ENCODE peak calls at places on chromosomes 3 and 15, in seven cellular contexts. V, R, K, X, Z, O and G are unnamed samples.

GRCh38 chr3:45793482-45794176 is 2.7 kb downstream of the SLC6A20 start:
- DNase-seq in V (peak), R (no peak), K (no peak), X (peak), Z (no peak), O (no peak), G (no peak)

GRCh38 chr3:125622381-125622788 is 27.1 kb upstream of the OSBPL11 start:
- DNase-seq in V (no peak), R (no peak), K (no peak), X (no peak), Z (no peak), O (peak), G (no peak)

GRCh38 chr15:85878866-85879265 is 84.1 kb upstream of the KLHL25 start:
- DNase-seq in V (no peak), R (no peak), K (no peak), X (no peak), Z (no peak), O (no peak), G (no peak)

GRCh38 chr3:193869221-193870201 is 266.4 kb upstream of the HES1 start:
- DNase-seq in V (peak), R (no peak), K (peak), X (no peak), Z (no peak), O (no peak), G (no peak)

GRCh38 chr3:10816019-10816862 is at the start of gene SLC6A11:
- DNase-seq in V (no peak), R (no peak), K (peak), X (peak), Z (no peak), O (peak), G (no peak)

GRCh38 chr3:69204315-69204957 is 82.0 kb upstream of the LMOD3 start:
- DNase-seq in V (no peak), R (no peak), K (no peak), X (no peak), Z (no peak), O (no peak), G (no peak)

GRCh38 chr3:33884204-33884561 is 85.8 kb downstream of the PDCD6IP start:
- DNase-seq in V (no peak), R (no peak), K (peak), X (no peak), Z (no peak), O (no peak), G (peak)

GRCh38 chr3:141000027-141000663 is 51.0 kb upstream of the SPSB4 start:
- DNase-seq in V (no peak), R (no peak), K (peak), X (no peak), Z (no peak), O (peak), G (no peak)

GRCh38 chr3:60365360-60365759 is 885.9 kb downstream of the FHIT start:
- DNase-seq in V (no peak), R (no peak), K (no peak), X (no peak), Z (no peak), O (no peak), G (no peak)

GRCh38 chr3:170128977-170129431 is 52.5 kb downstream of the PHC3 start:
- DNase-seq in V (no peak), R (no peak), K (no peak), X (no peak), Z (no peak), O (no peak), G (no peak)

GRCh38 chr15:98785408-98785795 is 137.1 kb downstream of the IGF1R start:
- DNase-seq in V (no peak), R (no peak), K (no peak), X (no peak), Z (no peak), O (no peak), G (no peak)

GRCh38 chr3:191959876-191960418 is 499.0 kb downstream of the PYDC2 start:
- DNase-seq in V (no peak), R (no peak), K (peak), X (no peak), Z (no peak), O (no peak), G (no peak)

GRCh38 chr3:50714953-50715352 is 40.2 kb downstream of the DOCK3 start:
- DNase-seq in V (no peak), R (no peak), K (no peak), X (no peak), Z (no peak), O (no peak), G (no peak)

GRCh38 chr15:27454281-27455060 is 483.5 kb downstream of the GABRG3 start:
- DNase-seq in V (no peak), R (no peak), K (no peak), X (no peak), Z (no peak), O (no peak), G (no peak)

GRCh38 chr3:43104039-43104438 is 1.8 kb downstream of the POMGNT2 start:
- DNase-seq in V (no peak), R (no peak), K (no peak), X (no peak), Z (no peak), O (no peak), G (no peak)

GRCh38 chr3:193933451-193933850 is 202.5 kb upstream of the HES1 start:
- DNase-seq in V (no peak), R (no peak), K (no peak), X (no peak), Z (no peak), O (no peak), G (no peak)

GRCh38 chr3:195060531-195061385 is 210.2 kb downstream of the XXYLT1 start:
- DNase-seq in V (no peak), R (no peak), K (no peak), X (no peak), Z (no peak), O (no peak), G (no peak)

GRCh38 chr3:129278970-129279906 is 568 bp downstream of the HMCES start:
- DNase-seq in V (peak), R (no peak), K (peak), X (no peak), Z (peak), O (no peak), G (no peak)

GRCh38 chr3:56624725-56625124 is 58.3 kb downstream of the TASOR start:
- DNase-seq in V (no peak), R (no peak), K (no peak), X (no peak), Z (no peak), O (no peak), G (no peak)

GRCh38 chr15:76346666-76347506 is 10.3 kb downstream of the ISL2 start:
- DNase-seq in V (no peak), R (no peak), K (peak), X (peak), Z (no peak), O (no peak), G (no peak)

GRCh38 chr15:58562135-58562534 is 130.3 kb downstream of the LIPC start:
- DNase-seq in V (no peak), R (no peak), K (no peak), X (no peak), Z (no peak), O (no peak), G (no peak)

GRCh38 chr3:162170581-162170980 is 674.0 kb downstream of the OTOL1 start:
- DNase-seq in V (no peak), R (no peak), K (no peak), X (no peak), Z (no peak), O (no peak), G (no peak)

GRCh38 chr3:52248816-52249547 is 3.4 kb downstream of the PPM1M start:
- DNase-seq in V (no peak), R (no peak), K (no peak), X (no peak), Z (no peak), O (no peak), G (no peak)

GRCh38 chr3:27943106-27943505 is 221.0 kb upstream of the EOMES start:
- DNase-seq in V (no peak), R (no peak), K (peak), X (no peak), Z (no peak), O (no peak), G (no peak)

GRCh38 chr3:194906229-194906629 is 220.5 kb downstream of the FAM43A start:
- DNase-seq in V (peak), R (no peak), K (no peak), X (no peak), Z (no peak), O (no peak), G (no peak)

GRCh38 chr3:39313289-39313688 is 16.2 kb upstream of the CCR8 start:
- DNase-seq in V (no peak), R (no peak), K (no peak), X (no peak), Z (no peak), O (no peak), G (no peak)

GRCh38 chr3:178719036-178719635 is 182.9 kb downstream of the KCNMB2 start:
- DNase-seq in V (no peak), R (no peak), K (no peak), X (no peak), Z (no peak), O (no peak), G (peak)

GRCh38 chr3:185656321-185656840 is 70.3 kb downstream of the SENP2 start:
- DNase-seq in V (no peak), R (no peak), K (no peak), X (no peak), Z (peak), O (no peak), G (no peak)

GRCh38 chr3:15964605-15965061 is 166.9 kb upstream of the ANKRD28 start:
- DNase-seq in V (no peak), R (no peak), K (peak), X (no peak), Z (no peak), O (no peak), G (no peak)

GRCh38 chr3:145898487-145898886 is 262.5 kb downstream of the PLOD2 start:
- DNase-seq in V (no peak), R (no peak), K (peak), X (no peak), Z (no peak), O (no peak), G (no peak)

GRCh38 chr3:150006774-150007173 is 36.1 kb upstream of the PFN2 start:
- DNase-seq in V (no peak), R (no peak), K (no peak), X (no peak), Z (no peak), O (no peak), G (no peak)

GRCh38 chr3:150000631-150001030 is 29.9 kb upstream of the PFN2 start:
- DNase-seq in V (no peak), R (no peak), K (no peak), X (no peak), Z (no peak), O (no peak), G (no peak)

GRCh38 chr3:150005243-150006102 is 34.8 kb upstream of the PFN2 start:
- DNase-seq in V (no peak), R (no peak), K (no peak), X (no peak), Z (no peak), O (no peak), G (no peak)
- TF ChIP-seq POLR2AphosphoS5 in V (no peak), R (no peak), K (no peak), X (no peak), Z (no peak), O (no peak), G (no peak)

GRCh38 chr3:167909443-167910287 is 174.1 kb downstream of the SERPINI1 start:
- DNase-seq in V (no peak), R (no peak), K (no peak), X (no peak), Z (no peak), O (no peak), G (no peak)
- TF ChIP-seq POLR2AphosphoS5 in V (no peak), R (no peak), K (no peak), X (no peak), Z (no peak), O (no peak), G (no peak)

GRCh38 chr3:59320080-59320479 is 270.3 kb upstream of the CFAP20DC start:
- DNase-seq in V (no peak), R (no peak), K (no peak), X (no peak), Z (no peak), O (no peak), G (no peak)

GRCh38 chr3:59318881-59319280 is 269.1 kb upstream of the CFAP20DC start:
- DNase-seq in V (no peak), R (no peak), K (no peak), X (no peak), Z (no peak), O (no peak), G (no peak)

GRCh38 chr3:59326246-59327024 is 276.6 kb upstream of the CFAP20DC start:
- DNase-seq in V (no peak), R (no peak), K (peak), X (no peak), Z (no peak), O (no peak), G (no peak)

GRCh38 chr3:59317386-59317785 is 267.6 kb upstream of the CFAP20DC start:
- DNase-seq in V (no peak), R (no peak), K (no peak), X (no peak), Z (no peak), O (no peak), G (no peak)

DNA sequence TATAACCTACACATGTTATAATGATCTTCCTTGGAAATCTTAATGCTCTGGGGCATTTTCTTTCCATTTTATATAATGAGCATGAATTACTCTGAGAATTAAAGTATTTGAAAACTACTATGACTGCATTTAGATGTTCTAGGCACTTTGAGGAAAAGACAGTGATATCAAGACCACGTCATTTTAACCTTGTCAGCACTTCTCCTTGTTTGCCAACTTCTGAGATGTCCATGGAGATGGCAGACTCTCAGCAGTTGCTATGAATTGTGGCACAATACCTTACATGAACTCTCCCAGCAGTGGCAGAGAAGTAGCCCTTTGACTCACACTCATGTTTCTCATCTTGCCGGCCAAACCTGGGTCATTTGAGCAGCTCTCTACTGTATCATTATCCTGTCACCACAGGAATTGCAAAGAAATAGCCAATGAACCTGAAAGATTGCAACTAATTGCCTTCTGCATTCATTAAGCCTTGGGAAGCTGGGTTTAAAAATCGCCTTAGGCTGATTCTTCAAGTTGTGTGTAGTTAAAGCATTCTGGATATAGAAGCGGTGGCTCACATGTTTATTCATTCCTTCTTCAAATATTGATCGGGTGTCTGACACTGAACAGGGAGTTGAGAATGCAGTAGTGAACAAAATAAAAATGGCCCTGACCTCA is 272.2 kb upstream of the CFAP20DC start:
- DNase-seq in V (no peak), R (no peak), K (no peak), X (no peak), Z (no peak), O (no peak), G (no peak)
- TF ChIP-seq POLR2AphosphoS5 in V (no peak), R (no peak), K (no peak), X (no peak), Z (no peak), O (no peak), G (no peak)

DNA sequence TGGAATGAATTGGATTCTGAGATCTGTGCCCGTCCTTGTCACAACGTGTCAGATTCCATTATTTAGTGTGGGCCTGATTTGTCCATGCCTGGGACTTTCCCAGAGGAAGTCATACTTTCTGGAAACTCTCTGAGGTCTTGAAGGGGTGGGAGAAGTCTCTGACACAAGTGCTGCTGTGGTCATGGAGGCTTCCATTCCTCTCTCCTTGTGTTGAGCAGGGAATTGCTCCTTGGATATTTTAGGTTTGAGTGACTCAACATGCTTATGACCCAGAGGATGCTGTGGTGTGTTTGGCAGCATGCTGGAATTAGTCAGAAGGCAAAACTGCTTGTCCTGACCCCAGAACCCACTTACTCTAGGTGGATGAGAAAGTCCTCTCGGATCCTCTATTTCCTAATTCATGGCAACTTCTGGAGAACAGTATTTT is 132.1 kb downstream of the LPP start:
- DNase-seq in V (no peak), R (no peak), K (no peak), X (peak), Z (peak), O (no peak), G (no peak)
- TF ChIP-seq POLR2AphosphoS5 in V (peak), R (no peak), K (no peak), X (peak), Z (no peak), O (peak), G (no peak)

DNA sequence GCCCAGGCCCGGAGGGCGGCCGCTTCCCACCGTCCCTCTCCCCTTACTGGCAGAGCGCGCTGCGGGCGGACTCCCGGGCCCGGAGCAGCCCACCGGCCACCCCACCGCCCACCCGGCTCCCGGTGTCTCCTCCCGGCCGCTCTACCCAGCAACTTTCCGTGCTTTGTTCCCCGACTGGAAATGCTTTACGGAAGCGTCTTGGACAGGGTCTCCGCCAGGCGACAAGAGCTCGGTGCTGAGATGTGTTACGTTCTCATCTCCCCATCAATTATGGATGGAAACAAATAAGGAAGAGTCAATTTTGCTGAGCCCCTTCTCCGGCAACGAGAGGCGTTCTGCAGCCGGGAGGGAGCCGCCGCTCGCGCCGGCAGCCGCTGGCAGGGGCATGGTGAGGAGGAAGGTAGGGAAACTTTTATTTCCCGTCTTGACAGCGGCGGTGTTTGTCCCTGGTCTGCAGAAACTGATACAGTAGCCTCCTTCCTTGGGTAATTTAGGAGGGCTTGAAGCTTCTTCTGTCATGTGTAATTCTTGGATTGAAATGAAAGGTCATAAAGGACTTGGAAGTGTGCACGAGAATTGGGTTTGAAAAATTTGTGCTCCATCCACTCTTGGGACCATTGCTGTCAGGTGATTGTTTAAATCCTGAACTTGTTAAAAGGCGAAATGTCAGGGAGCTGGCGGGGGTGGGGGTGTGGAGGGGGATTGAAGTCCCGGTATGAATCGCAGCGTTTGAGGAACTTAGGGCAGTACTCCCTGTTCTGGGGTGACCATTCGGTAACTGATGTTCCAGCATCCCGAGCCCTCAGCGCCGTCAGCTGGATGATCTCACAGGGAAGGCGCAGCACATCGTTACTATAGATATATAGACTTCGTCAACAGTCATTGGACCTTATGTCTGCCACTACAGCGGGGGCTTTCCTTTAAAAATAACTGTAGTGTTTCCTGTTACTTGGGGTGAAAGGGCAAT is 1.5 kb downstream of the SEMA6D start:
- DNase-seq in V (no peak), R (no peak), K (peak), X (no peak), Z (no peak), O (peak), G (no peak)
- TF ChIP-seq POLR2AphosphoS5 in V (no peak), R (no peak), K (no peak), X (no peak), Z (no peak), O (no peak), G (no peak)